ENCODE peak calls at places on chromosomes 3 and 15, in nine cellular contexts. C is HCT116; A is foreskin fibroblast; S is RCC 7860; R is left ventricle myocardium inferior; V is activated gamma-delta T cell; W is natural killer cell; B is Right ventricle myocardium superior; D is stimulated activated CD8-positive, alpha-beta memory T cell treated with anti-CD3 and anti-CD28 coated beads, Interleukin-4, amount 100 ng/mL, for 48 hours. U is an unnamed sample.

GRCh38 chr15:59294574-59294960 is 78.1 kb downstream of the MYO1E start:
- DNase-seq in C (no peak), A (peak), S (peak), R (no peak), V (no peak), W (no peak), B (no peak), D (no peak), U (no peak)

GRCh38 chr15:29849716-29850115 is 27.4 kb upstream of the TJP1 start:
- DNase-seq in C (no peak), A (no peak), S (peak), R (no peak), V (no peak), W (no peak), B (no peak), D (no peak), U (no peak)

GRCh38 chr3:24832878-24833277 is 338.2 kb upstream of the THRB start:
- DNase-seq in C (no peak), A (no peak), S (no peak), R (no peak), V (no peak), W (no peak), B (no peak), D (no peak), U (no peak)

GRCh38 chr15:77083381-77084160 is 12.7 kb upstream of the TSPAN3 start:
- DNase-seq in C (no peak), A (no peak), S (no peak), R (peak), V (peak), W (peak), B (peak), D (peak), U (no peak)

GRCh38 chr15:84917452-84917851 is 33.0 kb downstream of the SLC28A1 start:
- DNase-seq in C (no peak), A (no peak), S (no peak), R (no peak), V (no peak), W (no peak), B (no peak), D (no peak), U (no peak)

GRCh38 chr3:156483426-156483825 is 71.5 kb downstream of the SSR3 start:
- DNase-seq in C (peak), A (peak), S (peak), R (no peak), V (no peak), W (no peak), B (no peak), D (no peak), U (peak)

GRCh38 chr15:80459380-80459779 is 55.2 kb downstream of the ARNT2 start:
- DNase-seq in C (no peak), A (no peak), S (no peak), R (no peak), V (no peak), W (no peak), B (no peak), D (no peak), U (no peak)

GRCh38 chr3:127744216-127744815 is 71.6 kb downstream of the ABTB1 start:
- DNase-seq in C (no peak), A (no peak), S (no peak), R (no peak), V (no peak), W (no peak), B (no peak), D (no peak), U (no peak)

GRCh38 chr3:162337630-162338029 is 841.0 kb downstream of the OTOL1 start:
- DNase-seq in C (no peak), A (no peak), S (no peak), R (no peak), V (no peak), W (no peak), B (no peak), D (no peak), U (no peak)

GRCh38 chr3:164526250-164526649 is 552.0 kb downstream of the SI start:
- DNase-seq in C (no peak), A (no peak), S (no peak), R (no peak), V (no peak), W (no peak), B (no peak), D (no peak), U (no peak)

GRCh38 chr15:50304856-50305255 is 39.3 kb upstream of the HDC start:
- DNase-seq in C (no peak), A (no peak), S (no peak), R (no peak), V (no peak), W (no peak), B (no peak), D (no peak), U (no peak)

GRCh38 chr15:67098768-67099282 is 33.4 kb downstream of the SMAD3 start:
- DNase-seq in C (no peak), A (no peak), S (no peak), R (no peak), V (no peak), W (no peak), B (no peak), D (no peak), U (no peak)

GRCh38 chr3:149968216-149968615 is 2.5 kb downstream of the PFN2 start:
- DNase-seq in C (no peak), A (no peak), S (peak), R (no peak), V (no peak), W (no peak), B (no peak), D (no peak), U (peak)

GRCh38 chr3:5054098-5054497 is 68.0 kb upstream of the ARL8B start:
- DNase-seq in C (no peak), A (no peak), S (no peak), R (no peak), V (no peak), W (no peak), B (no peak), D (no peak), U (no peak)

GRCh38 chr3:128011140-128011539 is 41.1 kb upstream of the SEC61A1 start:
- DNase-seq in C (peak), A (no peak), S (no peak), R (no peak), V (no peak), W (no peak), B (no peak), D (peak), U (no peak)

GRCh38 chr15:66105286-66105984 is 148.1 kb downstream of the MEGF11 start:
- DNase-seq in C (no peak), A (no peak), S (no peak), R (no peak), V (no peak), W (no peak), B (no peak), D (no peak), U (no peak)

GRCh38 chr3:24539699-24540098 is 45.0 kb upstream of the THRB start:
- DNase-seq in C (no peak), A (no peak), S (no peak), R (no peak), V (no peak), W (no peak), B (no peak), D (no peak), U (no peak)

GRCh38 chr3:127457094-127457475 is 133.4 kb downstream of the TPRA1 start:
- DNase-seq in C (no peak), A (peak), S (no peak), R (peak), V (no peak), W (no peak), B (peak), D (peak), U (no peak)

GRCh38 chr3:196097373-196098154 is 15.7 kb upstream of the TFRC start:
- DNase-seq in C (no peak), A (no peak), S (no peak), R (no peak), V (no peak), W (no peak), B (no peak), D (no peak), U (no peak)

GRCh38 chr3:128276577-128277183 is 123.4 kb downstream of the EEFSEC start:
- DNase-seq in C (no peak), A (no peak), S (no peak), R (no peak), V (no peak), W (no peak), B (no peak), D (no peak), U (no peak)

GRCh38 chr15:79091204-79091867 is 756 bp upstream of the RASGRF1 start:
- DNase-seq in C (no peak), A (no peak), S (no peak), R (no peak), V (no peak), W (no peak), B (no peak), D (peak), U (no peak)

GRCh38 chr15:46489276-46489675 is 854.4 kb downstream of the SQOR start:
- DNase-seq in C (no peak), A (peak), S (no peak), R (no peak), V (no peak), W (no peak), B (no peak), D (no peak), U (no peak)